ENCODE peak calls at places on chromosomes 2 and 18, in eight cellular contexts. V is stomach, R is A549, U is tibial nerve, J is GM12878, O is sigmoid colon, N is transverse colon, F is suprapubic skin. Q is an unnamed sample.

GRCh38 chr2:34188464-34188863 is 589.4 kb upstream of the FAM98A start:
- DNase-seq in V (no peak), R (no peak), U (no peak), J (no peak), O (no peak), N (no peak), F (no peak), Q (no peak)

GRCh38 chr2:191696001-191696400 is 18.1 kb downstream of the NABP1 start:
- DNase-seq in V (no peak), R (no peak), U (no peak), J (no peak), O (peak), N (peak), F (no peak), Q (no peak)

GRCh38 chr2:181190711-181191110 is 210.3 kb downstream of the UBE2E3 start:
- DNase-seq in V (no peak), R (no peak), U (no peak), J (no peak), O (no peak), N (no peak), F (no peak), Q (no peak)

GRCh38 chr18:53838796-53839195 is 385.7 kb downstream of the MBD2 start:
- DNase-seq in V (no peak), R (no peak), U (no peak), J (no peak), O (no peak), N (no peak), F (no peak), Q (no peak)

GRCh38 chr18:9684901-9685738 is 23.0 kb upstream of the RAB31 start:
- DNase-seq in V (no peak), R (no peak), U (no peak), J (no peak), O (no peak), N (no peak), F (no peak), Q (no peak)

GRCh38 chr2:33209976-33210375 is 263.2 kb downstream of the LTBP1 start:
- DNase-seq in V (no peak), R (no peak), U (no peak), J (no peak), O (no peak), N (no peak), F (no peak), Q (no peak)

GRCh38 chr2:182186132-182186735 is 200.6 kb downstream of the PPP1R1C start:
- DNase-seq in V (no peak), R (peak), U (no peak), J (no peak), O (no peak), N (no peak), F (no peak), Q (no peak)

GRCh38 chr18:3799515-3799914 is 349.5 kb downstream of the TGIF1 start:
- DNase-seq in V (no peak), R (no peak), U (no peak), J (no peak), O (no peak), N (no peak), F (no peak), Q (no peak)

GRCh38 chr2:105749583-105750399 is 5.1 kb downstream of the NCK2 start:
- DNase-seq in V (no peak), R (no peak), U (no peak), J (no peak), O (no peak), N (peak), F (peak), Q (no peak)

GRCh38 chr18:62394001-62394763 is 69.1 kb downstream of the TNFRSF11A start:
- DNase-seq in V (no peak), R (no peak), U (no peak), J (no peak), O (no peak), N (peak), F (no peak), Q (no peak)

GRCh38 chr2:91477731-91478672 is 2786.5 kb downstream of the RPIA start:
- DNase-seq in V (peak), R (no peak), U (no peak), J (no peak), O (peak), N (no peak), F (no peak), Q (peak)

DNA sequence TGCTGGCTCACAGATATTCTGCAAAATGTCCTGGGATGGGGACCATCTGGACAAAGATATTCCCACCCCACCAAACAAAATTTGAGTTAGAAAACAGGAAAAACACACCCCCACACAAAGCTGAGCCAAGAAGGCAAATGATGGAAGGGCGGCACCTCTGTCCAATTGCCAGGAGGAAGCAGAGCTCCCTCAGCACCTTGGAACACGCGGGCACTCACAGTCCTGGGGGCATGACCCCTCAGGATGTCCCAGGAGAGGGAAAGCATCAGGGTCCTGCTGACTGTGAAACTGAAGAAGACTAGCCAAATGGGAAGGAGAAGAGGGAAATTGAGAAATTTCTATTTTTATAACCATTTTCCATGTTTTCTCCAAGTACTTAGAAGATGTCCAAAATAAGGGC is 290.1 kb upstream of the ACVR2A start:
- DNase-seq in V (no peak), R (no peak), U (no peak), J (no peak), O (peak), N (no peak), F (no peak), Q (no peak)
- H3K27ac ChIP-seq in V (no peak), R (no peak), U (no peak), J (no peak), O (no peak), N (no peak), F (no peak), Q (peak)

DNA sequence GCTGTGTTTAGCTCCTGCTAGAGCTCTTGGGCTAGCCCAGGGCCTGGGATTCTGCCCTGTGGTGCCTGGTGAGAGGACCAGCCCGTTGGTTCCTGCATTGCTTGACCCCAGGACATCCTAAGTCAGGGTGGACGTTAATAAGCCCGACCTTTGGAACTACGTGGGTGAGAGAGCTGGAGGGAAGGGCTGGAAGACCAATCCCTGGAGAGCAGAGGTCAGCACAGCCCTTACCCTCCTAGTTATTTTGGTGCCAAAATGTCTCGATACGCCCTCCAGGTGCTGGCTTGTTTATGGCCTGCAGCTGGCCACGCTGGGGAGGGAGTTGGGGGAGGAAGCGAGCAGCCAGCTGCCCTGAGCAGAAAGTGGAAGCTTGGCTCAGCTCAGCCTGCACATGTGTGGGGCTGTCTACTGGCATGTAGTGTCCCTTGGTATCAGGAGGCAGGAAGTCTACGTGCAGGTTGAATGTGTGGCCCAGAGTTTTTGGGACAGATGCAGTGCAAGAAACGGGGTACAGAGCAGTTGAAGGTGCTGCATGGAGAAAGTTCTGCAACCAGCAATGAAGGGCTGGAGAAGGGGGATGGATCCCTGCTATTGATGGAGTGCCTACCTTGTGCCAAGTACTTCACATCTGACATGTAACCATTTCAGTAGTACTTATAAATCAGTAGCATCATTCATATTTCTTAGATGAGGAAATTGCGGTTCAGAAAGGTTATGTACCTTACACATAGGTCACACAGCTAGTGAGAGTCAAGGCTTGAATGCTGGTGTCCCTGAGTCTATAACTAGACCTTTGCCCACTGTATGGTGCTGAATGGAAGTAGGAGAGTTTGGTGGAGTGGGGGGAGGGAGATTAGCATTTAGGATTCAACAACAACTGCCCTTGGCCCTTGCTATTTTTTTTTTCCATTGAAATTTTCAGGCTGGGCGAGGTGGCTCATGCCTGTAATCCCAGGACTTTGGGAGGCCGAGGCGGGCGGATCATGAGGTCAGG is 5.0 kb upstream of the DGKD start:
- DNase-seq in V (peak), R (no peak), U (peak), J (no peak), O (no peak), N (peak), F (no peak), Q (no peak)
- TF ChIP-seq EP300 in V (no peak), R (no peak), U (peak), J (no peak), O (no peak), N (no peak), F (no peak), Q (no peak)

DNA sequence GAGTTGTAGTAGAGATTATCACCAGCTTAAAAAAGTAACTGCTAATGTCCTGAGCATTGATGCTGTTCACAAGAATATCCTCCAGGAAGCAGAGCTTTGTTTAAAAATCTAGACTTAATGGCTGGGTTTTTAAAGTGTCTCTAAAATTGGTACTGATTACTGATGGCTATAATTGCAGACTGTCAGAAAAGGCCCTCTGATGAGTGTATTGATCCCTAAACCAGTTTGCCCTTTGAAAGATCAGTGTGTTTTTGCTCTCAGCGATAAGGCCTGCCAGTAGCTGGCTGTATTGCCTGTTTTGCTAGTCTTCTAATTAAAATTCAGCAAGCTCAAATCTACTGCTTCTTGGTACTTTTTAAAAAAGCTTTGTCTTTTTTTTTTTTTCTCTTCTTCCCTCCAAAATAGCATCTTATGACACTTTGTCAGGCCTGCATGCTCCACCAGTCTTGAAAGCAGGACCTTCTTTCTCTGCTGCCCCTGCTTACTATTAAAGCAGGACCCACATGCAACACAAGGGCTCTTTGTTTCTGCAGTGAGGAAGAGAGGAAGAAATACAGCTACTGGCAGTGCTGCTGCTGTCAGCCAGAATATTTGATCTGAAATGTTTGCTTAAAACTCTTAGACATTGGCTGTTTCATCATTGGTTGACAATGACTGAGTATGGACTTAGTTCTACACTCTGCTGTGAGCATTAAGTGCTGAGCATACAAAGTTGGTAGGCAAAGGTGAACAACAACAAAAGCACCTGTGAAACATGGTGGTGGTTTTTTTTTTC is 1.8 kb downstream of the SEC11C start:
- DNase-seq in V (no peak), R (no peak), U (no peak), J (no peak), O (no peak), N (no peak), F (no peak), Q (no peak)
- TF ChIP-seq POLR2A in V (no peak), R (no peak), U (no peak), J (no peak), O (no peak), N (no peak), F (no peak), Q (no peak)

GRCh38 chr2:1168856-1169255 is 218.2 kb downstream of the SNTG2 start:
- DNase-seq in V (no peak), R (no peak), U (no peak), J (no peak), O (no peak), N (no peak), F (no peak), Q (peak)
- H3K27ac ChIP-seq in V (no peak), R (no peak), U (no peak), J (no peak), O (no peak), N (no peak), F (no peak), Q (no peak)

GRCh38 chr2:172561270-172561669 is 5.4 kb downstream of the PDK1 start:
- DNase-seq in V (no peak), R (no peak), U (no peak), J (no peak), O (no peak), N (no peak), F (no peak), Q (no peak)
- TF ChIP-seq EP300 in V (no peak), R (no peak), U (no peak), J (no peak), O (no peak), N (no peak), F (no peak), Q (no peak)

GRCh38 chr2:113337809-113338208 is 59.1 kb upstream of the PAX8 start:
- DNase-seq in V (no peak), R (no peak), U (peak), J (no peak), O (no peak), N (no peak), F (no peak), Q (no peak)
- TF ChIP-seq POLR2A in V (no peak), R (no peak), U (no peak), J (no peak), O (no peak), N (no peak), F (no peak), Q (no peak)

GRCh38 chr2:85769236-85769986 is 15.6 kb downstream of the ATOH8 start:
- DNase-seq in V (no peak), R (peak), U (no peak), J (no peak), O (no peak), N (no peak), F (no peak), Q (no peak)

GRCh38 chr2:85770369-85770768 is 16.6 kb downstream of the ATOH8 start:
- DNase-seq in V (no peak), R (no peak), U (no peak), J (no peak), O (no peak), N (no peak), F (no peak), Q (no peak)

GRCh38 chr2:85769987-85770362 is 16.2 kb downstream of the ATOH8 start:
- DNase-seq in V (no peak), R (no peak), U (no peak), J (no peak), O (no peak), N (no peak), F (no peak), Q (no peak)

GRCh38 chr2:85767803-85768665 is 14.2 kb downstream of the ATOH8 start:
- DNase-seq in V (no peak), R (no peak), U (no peak), J (no peak), O (no peak), N (no peak), F (no peak), Q (no peak)

GRCh38 chr2:85768713-85769112 is 14.9 kb downstream of the ATOH8 start:
- DNase-seq in V (peak), R (no peak), U (no peak), J (no peak), O (peak), N (peak), F (no peak), Q (no peak)
- H3K27ac ChIP-seq in V (no peak), R (peak), U (peak), J (no peak), O (peak), N (no peak), F (no peak), Q (peak)

Q was measured in esophagus muscularis mucosa.